ENCODE peak calls at places on chromosomes 7 and 10, in four cellular contexts. C, W, H and Z are unnamed samples.

GRCh38 chr10:86387221-86387794 is 20.7 kb upstream of the GRID1 start:
- DNase-seq in C (no peak), W (no peak), H (no peak), Z (no peak)

GRCh38 chr7:128033246-128033645 is 2.0 kb upstream of the LRRC4 start:
- DNase-seq in C (no peak), W (no peak), H (no peak), Z (no peak)

GRCh38 chr7:137940656-137941518 is 61.0 kb downstream of the CREB3L2 start:
- DNase-seq in C (no peak), W (peak), H (no peak), Z (no peak)

GRCh38 chr10:44463511-44464121 is 78.7 kb upstream of the CXCL12 start:
- DNase-seq in C (no peak), W (no peak), H (no peak), Z (peak)

GRCh38 chr7:19674266-19674960 is 34.4 kb downstream of the POLR1F start:
- DNase-seq in C (no peak), W (no peak), H (no peak), Z (peak)

GRCh38 chr10:98248018-98248417 is 20.0 kb downstream of the LOXL4 start:
- DNase-seq in C (no peak), W (no peak), H (no peak), Z (no peak)

GRCh38 chr10:46294641-46295230 is 7.9 kb downstream of the ANTXRL start:
- DNase-seq in C (no peak), W (no peak), H (no peak), Z (no peak)

GRCh38 chr10:35097510-35097909 is 7.4 kb upstream of the CUL2 start:
- DNase-seq in C (no peak), W (no peak), H (no peak), Z (no peak)

GRCh38 chr7:20395094-20395493 is 64.4 kb downstream of the ITGB8 start:
- DNase-seq in C (no peak), W (no peak), H (no peak), Z (no peak)

GRCh38 chr7:90530263-90530662 is 60.8 kb downstream of the PTTG1IP2 start:
- DNase-seq in C (peak), W (no peak), H (no peak), Z (peak)

GRCh38 chr10:102470579-102471546 is 19.5 kb upstream of the C10orf95 start:
- DNase-seq in C (no peak), W (no peak), H (no peak), Z (no peak)

GRCh38 chr7:46600340-46600739 is 679.3 kb upstream of the IGFBP3 start:
- DNase-seq in C (no peak), W (no peak), H (no peak), Z (peak)

GRCh38 chr7:131007439-131008330 is 273.7 kb upstream of the KLF14 start:
- DNase-seq in C (peak), W (peak), H (no peak), Z (no peak)

GRCh38 chr10:102230264-102230860 is 4.3 kb downstream of the ELOVL3 start:
- DNase-seq in C (peak), W (peak), H (no peak), Z (no peak)

GRCh38 chr7:100584046-100584676 is 1.8 kb downstream of the LRCH4 start:
- DNase-seq in C (no peak), W (no peak), H (no peak), Z (no peak)

GRCh38 chr10:110040767-110041478 is 33.1 kb downstream of the ADD3 start:
- DNase-seq in C (no peak), W (no peak), H (peak), Z (no peak)

GRCh38 chr10:124240721-124241350 is 147.4 kb upstream of the CHST15 start:
- DNase-seq in C (no peak), W (no peak), H (no peak), Z (no peak)

GRCh38 chr10:7260412-7260900 is 150.4 kb downstream of the SFMBT2 start:
- DNase-seq in C (peak), W (peak), H (peak), Z (peak)
- TF ChIP-seq CTCF in C (peak), W (peak), H (peak), Z (peak)

DNA sequence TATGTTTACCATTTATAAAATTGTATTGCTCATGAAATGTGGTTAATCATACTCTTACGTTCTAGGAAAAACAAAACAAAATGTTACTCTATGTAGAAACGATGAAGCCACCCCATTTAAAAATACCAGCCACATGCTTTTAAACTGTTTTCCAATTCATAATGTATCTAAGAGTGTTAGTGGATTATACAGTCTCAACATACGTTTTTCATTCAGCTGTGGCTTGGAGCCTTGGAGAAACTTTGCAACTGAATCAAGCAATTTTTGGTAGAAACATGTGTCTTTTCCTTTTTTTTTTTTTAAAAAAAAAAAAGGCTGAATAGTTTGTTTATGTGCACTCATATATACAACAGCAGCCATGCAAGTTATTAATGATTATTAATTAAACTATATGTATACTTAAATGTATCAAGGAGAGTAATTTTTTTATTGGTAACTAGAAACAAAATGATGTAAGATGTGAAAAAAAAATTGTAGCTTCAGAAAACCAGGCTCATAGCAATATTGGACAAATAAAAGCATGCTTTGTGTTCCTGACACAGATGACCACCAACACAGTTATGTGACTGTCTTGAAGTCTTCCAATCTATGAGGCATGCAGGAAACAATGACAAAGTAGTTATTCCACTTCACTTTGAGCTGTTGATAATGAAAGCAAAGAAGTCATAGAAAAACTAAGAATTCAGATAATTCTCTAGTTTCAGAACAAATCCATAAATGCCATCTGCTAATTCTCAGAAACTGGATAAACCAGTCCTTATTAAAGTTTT is 378.2 kb upstream of the SEMA3D start:
- DNase-seq in C (no peak), W (no peak), H (no peak), Z (no peak)
- H3K4me3 ChIP-seq in C (no peak), W (no peak), H (no peak), Z (no peak)

GRCh38 chr7:139827042-139827441 is 2.0 kb upstream of the TBXAS1 start:
- DNase-seq in C (no peak), W (no peak), H (no peak), Z (no peak)
- TF ChIP-seq CTCF in C (no peak), W (no peak), H (peak), Z (peak)

GRCh38 chr10:129474642-129475041 is 7.6 kb downstream of the MGMT start:
- DNase-seq in C (no peak), W (no peak), H (no peak), Z (no peak)

GRCh38 chr10:129476431-129476830 is 9.4 kb downstream of the MGMT start:
- DNase-seq in C (no peak), W (no peak), H (no peak), Z (no peak)

GRCh38 chr10:129471447-129471846 is 4.4 kb downstream of the MGMT start:
- DNase-seq in C (no peak), W (no peak), H (no peak), Z (no peak)

GRCh38 chr10:129470103-129470851 is 3.2 kb downstream of the MGMT start:
- DNase-seq in C (no peak), W (no peak), H (no peak), Z (no peak)

DNA sequence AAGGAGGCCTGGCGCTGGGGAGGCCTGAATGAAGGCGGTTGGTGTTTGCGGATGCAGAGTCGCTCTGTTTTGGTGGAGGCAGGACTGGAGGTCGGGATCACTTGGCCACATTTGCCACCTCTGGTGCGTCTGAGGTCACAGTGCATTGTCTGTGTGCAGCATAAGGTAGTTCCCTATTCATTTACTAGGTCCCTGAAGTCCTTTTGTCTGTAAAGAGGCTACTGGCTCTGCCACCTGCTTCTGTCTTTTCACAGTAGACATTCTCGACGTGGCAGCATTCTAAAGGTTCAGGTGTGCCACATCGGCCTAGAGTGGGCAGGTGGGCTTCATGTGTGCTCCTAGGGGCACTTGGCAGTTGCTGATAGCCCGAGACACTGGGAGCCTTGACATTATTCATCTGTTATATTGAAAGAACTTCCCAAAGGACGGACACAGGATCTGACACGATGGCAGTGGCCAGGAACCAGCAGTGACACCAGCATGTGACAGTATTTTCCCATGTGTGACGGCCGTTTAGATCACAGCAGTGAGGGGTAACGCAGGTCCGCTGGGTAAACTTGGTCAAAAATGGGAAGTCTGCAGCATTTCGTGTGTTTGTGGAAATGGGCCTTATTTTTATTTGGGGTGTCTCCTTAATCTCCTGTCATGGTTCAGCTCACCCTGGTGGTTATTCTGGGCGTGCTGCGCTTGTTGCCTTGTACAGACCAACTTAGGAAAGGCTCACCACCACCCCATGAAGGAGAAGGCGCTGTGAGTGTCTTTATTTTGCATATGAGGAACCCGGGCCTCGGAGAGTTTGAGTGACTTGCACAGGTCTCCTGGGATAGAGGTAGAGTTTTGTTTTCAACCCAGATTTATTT is 5.9 kb downstream of the MGMT start:
- DNase-seq in C (no peak), W (no peak), H (no peak), Z (no peak)
- H3K4me3 ChIP-seq in C (no peak), W (no peak), H (no peak), Z (no peak)

GRCh38 chr10:24120651-24121050 is 88.3 kb upstream of the KIAA1217 start:
- DNase-seq in C (no peak), W (no peak), H (no peak), Z (no peak)
- TF ChIP-seq CTCF in C (no peak), W (no peak), H (no peak), Z (no peak)

GRCh38 chr10:95578619-95579018 is 17.4 kb upstream of the SORBS1 start:
- DNase-seq in C (no peak), W (no peak), H (no peak), Z (no peak)

GRCh38 chr10:95574649-95575365 is 13.6 kb upstream of the SORBS1 start:
- DNase-seq in C (no peak), W (no peak), H (no peak), Z (no peak)

GRCh38 chr10:95580140-95580539 is 19.0 kb upstream of the SORBS1 start:
- DNase-seq in C (no peak), W (no peak), H (no peak), Z (no peak)
- H3K4me3 ChIP-seq in C (no peak), W (no peak), H (no peak), Z (no peak)

DNA sequence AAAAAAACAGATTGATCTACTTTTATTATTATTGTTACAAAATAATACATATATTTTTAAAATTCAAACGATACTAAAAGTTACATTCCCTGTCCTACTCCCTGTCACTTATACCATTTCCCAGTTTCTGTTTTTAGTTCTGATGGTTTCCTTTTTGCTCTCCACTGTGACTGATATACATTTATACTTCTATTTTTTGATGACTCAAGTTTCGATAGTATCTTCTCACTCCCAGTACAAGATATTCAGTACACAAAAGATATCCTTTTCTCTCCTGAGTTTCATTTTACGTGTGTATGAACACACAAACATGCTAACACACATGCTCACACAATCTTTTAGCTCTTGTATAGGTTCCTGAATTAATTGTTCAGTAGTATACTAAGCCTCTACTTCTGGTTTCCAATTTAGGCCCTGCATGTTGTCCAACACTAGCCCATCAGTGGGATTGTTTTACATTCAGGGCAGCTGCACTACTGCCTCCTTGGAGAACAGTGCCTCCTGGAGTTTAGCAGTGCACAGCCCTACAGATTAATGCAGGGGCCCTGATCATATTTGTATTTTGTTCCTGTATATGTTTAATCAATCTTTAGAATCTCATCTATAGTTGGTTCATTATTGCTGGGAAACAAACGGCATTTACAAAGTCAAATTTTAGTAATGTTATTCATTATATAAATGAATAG is 131.0 kb downstream of the TES start:
- DNase-seq in C (no peak), W (no peak), H (no peak), Z (no peak)
- TF ChIP-seq CTCF in C (no peak), W (no peak), H (peak), Z (peak)

GRCh38 chr10:63783882-63784281 is 262.7 kb downstream of the REEP3 start:
- DNase-seq in C (no peak), W (no peak), H (no peak), Z (no peak)
- H3K4me3 ChIP-seq in C (no peak), W (no peak), H (no peak), Z (no peak)